ENCODE peak calls at places on chromosomes 5 and 9, in five cellular contexts. I is T-helper 17 cell, S is iris pigment epithelial cell, X is brain microvascular endothelial cell, F is aorta. V is an unnamed sample.

GRCh38 chr5:67858470-67859096 is 357.0 kb upstream of the PIK3R1 start:
- DNase-seq in I (no peak), S (no peak), X (no peak), F (no peak), V (no peak)

GRCh38 chr9:132283165-132283564 is 71.6 kb downstream of the SETX start:
- DNase-seq in I (no peak), S (peak), X (no peak), F (no peak), V (no peak)

GRCh38 chr9:108620767-108621166 is 235.0 kb downstream of the ACTL7B start:
- DNase-seq in I (no peak), S (peak), X (peak), F (no peak), V (no peak)

GRCh38 chr9:109504689-109505088 is 6.6 kb upstream of the PTPN3 start:
- DNase-seq in I (no peak), S (no peak), X (no peak), F (no peak), V (no peak)

GRCh38 chr5:156147251-156147947 is 179.6 kb upstream of the SGCD start:
- DNase-seq in I (no peak), S (peak), X (no peak), F (no peak), V (no peak)

GRCh38 chr9:136343884-136344269 is 16.5 kb downstream of the GPSM1 start:
- DNase-seq in I (no peak), S (no peak), X (no peak), F (no peak), V (no peak)

GRCh38 chr5:135565691-135566421 is 12.9 kb downstream of the CXCL14 start:
- DNase-seq in I (peak), S (peak), X (peak), F (peak), V (peak)

GRCh38 chr5:168649306-168649705 is 70.1 kb upstream of the PANK3 start:
- DNase-seq in I (no peak), S (peak), X (peak), F (no peak), V (no peak)